ENCODE peak calls at places on chromosomes 13 and 19, in five cellular contexts. One of them, this sample, is unnamed.

GRCh38 chr13:110887955-110888333 is 26.9 kb downstream of the ANKRD10 start:
- DNase-seq in K562: no peak
- DNase-seq in IMR-90: no peak
- DNase-seq in A549: no peak
- DNase-seq in SK-N-SH: no peak
- DNase-seq in this sample: no peak

GRCh38 chr19:54415901-54416621 is 797 bp downstream of the TTYH1 start:
- DNase-seq in K562: no peak
- DNase-seq in IMR-90: no peak
- DNase-seq in A549: no peak
- DNase-seq in SK-N-SH: no peak
- DNase-seq in this sample: no peak

GRCh38 chr13:114057131-114058050 is 75.0 kb downstream of the RASA3 start:
- DNase-seq in K562: peak
- DNase-seq in IMR-90: no peak
- DNase-seq in A549: no peak
- DNase-seq in SK-N-SH: no peak
- DNase-seq in this sample: no peak

GRCh38 chr13:60482012-60482411 is 85.0 kb downstream of the TDRD3 start:
- DNase-seq in K562: no peak
- DNase-seq in IMR-90: peak
- DNase-seq in A549: no peak
- DNase-seq in SK-N-SH: no peak
- DNase-seq in this sample: no peak

GRCh38 chr19:45947926-45948325 is 25.7 kb downstream of the NOVA2 start:
- DNase-seq in K562: no peak
- DNase-seq in IMR-90: peak
- DNase-seq in A549: no peak
- DNase-seq in SK-N-SH: no peak
- DNase-seq in this sample: no peak

GRCh38 chr19:2110822-2111221 is 14.1 kb downstream of the IZUMO4 start:
- DNase-seq in K562: no peak
- DNase-seq in IMR-90: no peak
- DNase-seq in A549: no peak
- DNase-seq in SK-N-SH: no peak
- DNase-seq in this sample: no peak

GRCh38 chr13:50685491-50685890 is 158.0 kb downstream of the DLEU7 start:
- DNase-seq in K562: peak
- DNase-seq in IMR-90: no peak
- DNase-seq in A549: no peak
- DNase-seq in SK-N-SH: no peak
- DNase-seq in this sample: no peak

GRCh38 chr13:67078062-67078461 is 152.1 kb downstream of the PCDH9 start:
- DNase-seq in K562: no peak
- DNase-seq in IMR-90: no peak
- DNase-seq in A549: no peak
- DNase-seq in SK-N-SH: no peak
- DNase-seq in this sample: no peak

GRCh38 chr19:5036733-5037681 is 68.1 kb downstream of the KDM4B start:
- DNase-seq in K562: no peak
- DNase-seq in IMR-90: peak
- DNase-seq in A549: no peak
- DNase-seq in SK-N-SH: peak
- DNase-seq in this sample: no peak

GRCh38 chr19:19321143-19321577 is 531 bp downstream of the MAU2 start:
- DNase-seq in K562: peak
- DNase-seq in IMR-90: no peak
- DNase-seq in A549: peak
- DNase-seq in SK-N-SH: peak
- DNase-seq in this sample: no peak

GRCh38 chr19:41868120-41868988 is 8.3 kb downstream of the RPS19 start:
- DNase-seq in K562: no peak
- DNase-seq in IMR-90: no peak
- DNase-seq in A549: no peak
- DNase-seq in SK-N-SH: no peak
- DNase-seq in this sample: no peak

GRCh38 chr19:46390866-46391265 is 22.5 kb downstream of the CCDC8 start:
- DNase-seq in K562: no peak
- DNase-seq in IMR-90: no peak
- DNase-seq in A549: no peak
- DNase-seq in SK-N-SH: no peak
- DNase-seq in this sample: no peak

GRCh38 chr19:5057860-5058259 is 88.9 kb downstream of the KDM4B start:
- DNase-seq in K562: peak
- DNase-seq in IMR-90: no peak
- DNase-seq in A549: peak
- DNase-seq in SK-N-SH: peak
- DNase-seq in this sample: no peak

GRCh38 chr13:112840472-112841302 is 128.3 kb upstream of the MCF2L start:
- DNase-seq in K562: no peak
- DNase-seq in IMR-90: no peak
- DNase-seq in A549: no peak
- DNase-seq in SK-N-SH: no peak
- DNase-seq in this sample: no peak

GRCh38 chr19:49758292-49758691 is 4.8 kb downstream of the TSKS start:
- DNase-seq in K562: peak
- DNase-seq in IMR-90: peak
- DNase-seq in A549: no peak
- DNase-seq in SK-N-SH: no peak
- DNase-seq in this sample: no peak

GRCh38 chr13:76725211-76725610 is 161.0 kb downstream of the KCTD12 start:
- DNase-seq in K562: no peak
- DNase-seq in IMR-90: peak
- DNase-seq in A549: no peak
- DNase-seq in SK-N-SH: no peak
- DNase-seq in this sample: no peak

GRCh38 chr13:51371768-51372399 is 32.4 kb downstream of the SERPINE3 start:
- DNase-seq in K562: no peak
- DNase-seq in IMR-90: no peak
- DNase-seq in A549: no peak
- DNase-seq in SK-N-SH: no peak
- DNase-seq in this sample: no peak

GRCh38 chr19:14479985-14480694 is 5.0 kb upstream of the PTGER1 start:
- DNase-seq in K562: peak
- DNase-seq in IMR-90: peak
- DNase-seq in A549: peak
- DNase-seq in SK-N-SH: peak
- DNase-seq in this sample: no peak

GRCh38 chr13:97441414-97441813 is 7.4 kb downstream of the RAP2A start:
- DNase-seq in K562: no peak
- DNase-seq in IMR-90: no peak
- DNase-seq in A549: no peak
- DNase-seq in SK-N-SH: no peak
- DNase-seq in this sample: no peak

GRCh38 chr19:12955996-12956395 is 1.0 kb downstream of the GADD45GIP1 start:
- DNase-seq in K562: no peak
- DNase-seq in IMR-90: no peak
- DNase-seq in A549: no peak
- DNase-seq in SK-N-SH: no peak
- DNase-seq in this sample: no peak

GRCh38 chr13:24228852-24229458 is 68.4 kb downstream of the SPATA13 start:
- DNase-seq in K562: peak
- DNase-seq in IMR-90: peak
- DNase-seq in A549: peak
- DNase-seq in SK-N-SH: peak
- DNase-seq in this sample: no peak

GRCh38 chr19:31231181-31231580 is 118.1 kb downstream of the TSHZ3 start:
- DNase-seq in K562: no peak
- DNase-seq in IMR-90: peak
- DNase-seq in A549: no peak
- DNase-seq in SK-N-SH: no peak
- DNase-seq in this sample: no peak

DNA sequence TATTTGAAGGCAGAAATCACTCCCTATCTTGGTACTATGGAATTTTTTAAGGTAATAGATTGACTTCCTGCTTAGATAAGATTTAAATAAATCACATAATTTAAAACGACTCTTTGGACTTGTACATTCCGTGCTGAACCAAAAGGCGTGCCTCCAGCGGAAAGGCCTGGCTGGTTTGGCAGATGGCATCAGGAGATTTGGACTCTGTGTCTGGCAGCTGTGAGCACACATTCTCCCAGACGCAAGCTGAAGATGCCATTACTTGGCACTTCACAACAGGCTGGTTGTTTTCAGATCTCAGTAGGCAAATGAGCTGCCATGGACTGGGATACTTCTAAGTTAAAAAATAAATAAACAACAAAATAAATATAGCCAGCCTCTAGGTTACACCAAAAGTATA is 104.5 kb upstream of the SLC15A1 start:
- DNase-seq in K562: no peak
- DNase-seq in IMR-90: no peak
- DNase-seq in A549: no peak
- DNase-seq in SK-N-SH: peak
- DNase-seq in this sample: no peak
- TF ChIP-seq RCOR1 in K562: no peak
- TF ChIP-seq RCOR1 in IMR-90: no peak
- TF ChIP-seq RCOR1 in A549: no peak
- TF ChIP-seq RCOR1 in SK-N-SH: peak
- TF ChIP-seq RCOR1 in this sample: no peak

GRCh38 chr19:369256-369655 is 24.7 kb upstream of the MIER2 start:
- DNase-seq in K562: no peak
- DNase-seq in IMR-90: no peak
- DNase-seq in A549: no peak
- DNase-seq in SK-N-SH: no peak
- DNase-seq in this sample: no peak
- TF ChIP-seq RCOR1 in K562: no peak
- TF ChIP-seq RCOR1 in IMR-90: no peak
- TF ChIP-seq RCOR1 in A549: no peak
- TF ChIP-seq RCOR1 in SK-N-SH: no peak
- TF ChIP-seq RCOR1 in this sample: no peak

DNA sequence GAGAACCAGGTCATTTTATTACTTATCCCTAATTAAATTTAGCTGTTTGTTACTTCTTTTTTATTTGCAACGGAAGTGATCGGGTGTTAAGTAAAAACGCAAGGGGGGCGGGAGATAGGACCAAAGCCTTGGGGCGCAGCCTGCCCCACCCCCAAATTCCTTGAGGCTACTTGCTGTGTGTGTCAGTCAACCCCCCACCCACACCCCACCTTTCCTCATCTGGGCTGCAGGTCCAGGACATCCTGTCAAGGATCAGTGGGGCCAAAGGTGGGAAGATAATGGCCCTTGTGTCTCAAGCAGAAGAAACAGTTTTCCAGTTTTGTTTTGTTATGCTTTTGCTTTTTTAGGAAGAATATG is 1.2 kb upstream of the FOXO1 start:
- DNase-seq in K562: no peak
- DNase-seq in IMR-90: no peak
- DNase-seq in A549: no peak
- DNase-seq in SK-N-SH: no peak
- DNase-seq in this sample: no peak
- TF ChIP-seq RCOR1 in K562: no peak
- TF ChIP-seq RCOR1 in IMR-90: no peak
- TF ChIP-seq RCOR1 in A549: no peak
- TF ChIP-seq RCOR1 in SK-N-SH: no peak
- TF ChIP-seq RCOR1 in this sample: no peak

GRCh38 chr19:29086182-29086581 is 126.8 kb downstream of the UQCRFS1 start:
- DNase-seq in K562: no peak
- DNase-seq in IMR-90: no peak
- DNase-seq in A549: no peak
- DNase-seq in SK-N-SH: no peak
- DNase-seq in this sample: no peak

GRCh38 chr19:29088761-29089160 is 124.2 kb downstream of the UQCRFS1 start:
- DNase-seq in K562: peak
- DNase-seq in IMR-90: no peak
- DNase-seq in A549: no peak
- DNase-seq in SK-N-SH: no peak
- DNase-seq in this sample: no peak

GRCh38 chr19:29084266-29084665 is 128.7 kb downstream of the UQCRFS1 start:
- DNase-seq in K562: peak
- DNase-seq in IMR-90: no peak
- DNase-seq in A549: peak
- DNase-seq in SK-N-SH: peak
- DNase-seq in this sample: no peak

GRCh38 chr19:29085630-29086029 is 127.3 kb downstream of the UQCRFS1 start:
- DNase-seq in K562: no peak
- DNase-seq in IMR-90: no peak
- DNase-seq in A549: no peak
- DNase-seq in SK-N-SH: no peak
- DNase-seq in this sample: no peak

GRCh38 chr19:29086646-29087045 is 126.3 kb downstream of the UQCRFS1 start:
- DNase-seq in K562: no peak
- DNase-seq in IMR-90: no peak
- DNase-seq in A549: no peak
- DNase-seq in SK-N-SH: no peak
- DNase-seq in this sample: no peak
- TF ChIP-seq RCOR1 in K562: no peak
- TF ChIP-seq RCOR1 in IMR-90: no peak
- TF ChIP-seq RCOR1 in A549: no peak
- TF ChIP-seq RCOR1 in SK-N-SH: no peak
- TF ChIP-seq RCOR1 in this sample: no peak

GRCh38 chr19:814108-815078 is 7.4 kb downstream of the PLPPR3 start:
- DNase-seq in K562: no peak
- DNase-seq in IMR-90: no peak
- DNase-seq in A549: no peak
- DNase-seq in SK-N-SH: peak
- DNase-seq in this sample: no peak

GRCh38 chr19:812819-813358 is 8.9 kb downstream of the PLPPR3 start:
- DNase-seq in K562: no peak
- DNase-seq in IMR-90: no peak
- DNase-seq in A549: no peak
- DNase-seq in SK-N-SH: no peak
- DNase-seq in this sample: no peak

GRCh38 chr19:815079-815774 is 6.5 kb downstream of the PLPPR3 start:
- DNase-seq in K562: no peak
- DNase-seq in IMR-90: no peak
- DNase-seq in A549: no peak
- DNase-seq in SK-N-SH: no peak
- DNase-seq in this sample: no peak

GRCh38 chr19:812049-812816 is 9.5 kb downstream of the PLPPR3 start:
- DNase-seq in K562: no peak
- DNase-seq in IMR-90: no peak
- DNase-seq in A549: no peak
- DNase-seq in SK-N-SH: peak
- DNase-seq in this sample: no peak

GRCh38 chr19:813359-814107 is 8.2 kb downstream of the PLPPR3 start:
- DNase-seq in K562: no peak
- DNase-seq in IMR-90: no peak
- DNase-seq in A549: no peak
- DNase-seq in SK-N-SH: no peak
- DNase-seq in this sample: no peak
- TF ChIP-seq RCOR1 in K562: no peak
- TF ChIP-seq RCOR1 in IMR-90: no peak
- TF ChIP-seq RCOR1 in A549: no peak
- TF ChIP-seq RCOR1 in SK-N-SH: no peak
- TF ChIP-seq RCOR1 in this sample: no peak

This sample was measured in GM12878.